ENCODE peak calls at places on chromosomes 12 and 14, in eight cellular contexts. One of them, this sample, is unnamed. For H3K4me1, the result is how much of the 10 kb centered on the place peaks cover.

GRCh38 chr12:76446090-76446489 is 97.9 kb upstream of the BBS10 start:
- DNase-seq in heart right ventricle: no peak
- DNase-seq in esophagus squamous epithelium: no peak
- DNase-seq in IMR-90: no peak
- DNase-seq in upper lobe of right lung: no peak
- DNase-seq in pancreas: no peak
- DNase-seq in GM23338: no peak
- DNase-seq in endodermal cell: no peak
- DNase-seq in this sample: no peak

GRCh38 chr14:44963775-44964380 is 1.9 kb downstream of the TOGARAM1 start:
- DNase-seq in pancreas: peak
- DNase-seq in endodermal cell: peak
- DNase-seq in IMR-90: no peak
- DNase-seq in esophagus squamous epithelium: no peak
- DNase-seq in upper lobe of right lung: no peak
- DNase-seq in GM23338: peak
- DNase-seq in heart right ventricle: peak
- DNase-seq in this sample: no peak

GRCh38 chr14:67221248-67221981 is 19.8 kb upstream of the PALS1 start:
- DNase-seq in pancreas: no peak
- DNase-seq in heart right ventricle: no peak
- DNase-seq in endodermal cell: no peak
- DNase-seq in GM23338: no peak
- DNase-seq in esophagus squamous epithelium: no peak
- DNase-seq in IMR-90: peak
- DNase-seq in upper lobe of right lung: no peak
- DNase-seq in this sample: no peak

GRCh38 chr12:111819191-111820158 is 22.6 kb upstream of the MAPKAPK5 start:
- DNase-seq in endodermal cell: no peak
- DNase-seq in upper lobe of right lung: no peak
- DNase-seq in GM23338: no peak
- DNase-seq in heart right ventricle: no peak
- DNase-seq in IMR-90: no peak
- DNase-seq in pancreas: no peak
- DNase-seq in esophagus squamous epithelium: no peak
- DNase-seq in this sample: no peak

GRCh38 chr12:22692964-22693555 is 68.1 kb downstream of the ETNK1 start:
- DNase-seq in endodermal cell: no peak
- DNase-seq in pancreas: no peak
- DNase-seq in GM23338: no peak
- DNase-seq in IMR-90: no peak
- DNase-seq in heart right ventricle: no peak
- DNase-seq in esophagus squamous epithelium: no peak
- DNase-seq in upper lobe of right lung: no peak
- DNase-seq in this sample: no peak

GRCh38 chr12:112822056-112822455 is 30.5 kb downstream of the RPH3A start:
- DNase-seq in GM23338: peak
- DNase-seq in heart right ventricle: no peak
- DNase-seq in esophagus squamous epithelium: no peak
- DNase-seq in pancreas: no peak
- DNase-seq in IMR-90: no peak
- DNase-seq in endodermal cell: peak
- DNase-seq in upper lobe of right lung: no peak
- DNase-seq in this sample: no peak

GRCh38 chr12:4526923-4527546 is 11.7 kb upstream of the RAD51AP1 start:
- DNase-seq in IMR-90: peak
- DNase-seq in GM23338: peak
- DNase-seq in pancreas: no peak
- DNase-seq in endodermal cell: no peak
- DNase-seq in heart right ventricle: no peak
- DNase-seq in upper lobe of right lung: no peak
- DNase-seq in esophagus squamous epithelium: no peak
- DNase-seq in this sample: no peak

GRCh38 chr12:68905731-68906130 is 27.2 kb downstream of the CPM start:
- DNase-seq in upper lobe of right lung: no peak
- DNase-seq in heart right ventricle: no peak
- DNase-seq in esophagus squamous epithelium: no peak
- DNase-seq in IMR-90: no peak
- DNase-seq in GM23338: no peak
- DNase-seq in endodermal cell: no peak
- DNase-seq in pancreas: no peak
- DNase-seq in this sample: no peak

GRCh38 chr12:43807361-43807760 is 1.2 kb upstream of the TWF1 start:
- DNase-seq in pancreas: no peak
- DNase-seq in endodermal cell: no peak
- DNase-seq in heart right ventricle: no peak
- DNase-seq in esophagus squamous epithelium: no peak
- DNase-seq in upper lobe of right lung: no peak
- DNase-seq in GM23338: no peak
- DNase-seq in IMR-90: no peak
- DNase-seq in this sample: no peak

GRCh38 chr14:22871962-22872832 is 657 bp downstream of the LRP10 start:
- DNase-seq in pancreas: peak
- DNase-seq in endodermal cell: peak
- DNase-seq in IMR-90: peak
- DNase-seq in heart right ventricle: peak
- DNase-seq in esophagus squamous epithelium: no peak
- DNase-seq in GM23338: peak
- DNase-seq in upper lobe of right lung: peak
- DNase-seq in this sample: peak

GRCh38 chr12:76874027-76874426 is 4.8 kb downstream of the CSRP2 start:
- DNase-seq in endodermal cell: no peak
- DNase-seq in GM23338: no peak
- DNase-seq in heart right ventricle: no peak
- DNase-seq in esophagus squamous epithelium: no peak
- DNase-seq in upper lobe of right lung: no peak
- DNase-seq in pancreas: no peak
- DNase-seq in IMR-90: no peak
- DNase-seq in this sample: no peak

GRCh38 chr14:54447231-54447692 is 6.1 kb upstream of the CNIH1 start:
- DNase-seq in esophagus squamous epithelium: no peak
- DNase-seq in heart right ventricle: no peak
- DNase-seq in pancreas: no peak
- DNase-seq in upper lobe of right lung: no peak
- DNase-seq in IMR-90: peak
- DNase-seq in GM23338: no peak
- DNase-seq in endodermal cell: no peak
- DNase-seq in this sample: no peak

GRCh38 chr14:34081126-34081575 is 130.3 kb upstream of the EGLN3 start:
- DNase-seq in pancreas: no peak
- DNase-seq in esophagus squamous epithelium: no peak
- DNase-seq in upper lobe of right lung: no peak
- DNase-seq in IMR-90: no peak
- DNase-seq in GM23338: no peak
- DNase-seq in heart right ventricle: peak
- DNase-seq in endodermal cell: no peak
- DNase-seq in this sample: no peak

GRCh38 chr14:70821916-70822705 is 12.8 kb upstream of the MAP3K9 start:
- DNase-seq in endodermal cell: peak
- DNase-seq in pancreas: peak
- DNase-seq in esophagus squamous epithelium: no peak
- DNase-seq in IMR-90: peak
- DNase-seq in GM23338: peak
- DNase-seq in upper lobe of right lung: peak
- DNase-seq in heart right ventricle: peak
- DNase-seq in this sample: no peak

GRCh38 chr14:74571901-74572828 is 39.9 kb downstream of the LTBP2 start:
- DNase-seq in GM23338: no peak
- DNase-seq in pancreas: no peak
- DNase-seq in esophagus squamous epithelium: no peak
- DNase-seq in upper lobe of right lung: no peak
- DNase-seq in heart right ventricle: no peak
- DNase-seq in endodermal cell: no peak
- DNase-seq in IMR-90: peak
- DNase-seq in this sample: no peak

GRCh38 chr12:62106547-62107175 is 153.5 kb upstream of the USP15 start:
- DNase-seq in pancreas: no peak
- DNase-seq in IMR-90: no peak
- DNase-seq in endodermal cell: no peak
- DNase-seq in GM23338: peak
- DNase-seq in esophagus squamous epithelium: no peak
- DNase-seq in upper lobe of right lung: no peak
- DNase-seq in heart right ventricle: no peak
- DNase-seq in this sample: no peak

GRCh38 chr12:127170271-127171180 is 1096.4 kb upstream of the TMEM132C start:
- DNase-seq in upper lobe of right lung: no peak
- DNase-seq in pancreas: no peak
- DNase-seq in GM23338: no peak
- DNase-seq in heart right ventricle: no peak
- DNase-seq in IMR-90: peak
- DNase-seq in esophagus squamous epithelium: no peak
- DNase-seq in endodermal cell: no peak
- DNase-seq in this sample: no peak

GRCh38 chr12:92951006-92951405 is 21.9 kb upstream of the EEA1 start:
- DNase-seq in heart right ventricle: no peak
- DNase-seq in upper lobe of right lung: no peak
- DNase-seq in pancreas: no peak
- DNase-seq in esophagus squamous epithelium: no peak
- DNase-seq in GM23338: no peak
- DNase-seq in endodermal cell: no peak
- DNase-seq in IMR-90: no peak
- DNase-seq in this sample: no peak

GRCh38 chr14:64444984-64445845 is 20.1 kb upstream of the AKAP5 start:
- DNase-seq in pancreas: no peak
- DNase-seq in endodermal cell: no peak
- DNase-seq in esophagus squamous epithelium: no peak
- DNase-seq in heart right ventricle: no peak
- DNase-seq in GM23338: no peak
- DNase-seq in upper lobe of right lung: no peak
- DNase-seq in IMR-90: peak
- DNase-seq in this sample: no peak

GRCh38 chr12:3073438-3074255 is 3.5 kb upstream of the TSPAN9 start:
- DNase-seq in upper lobe of right lung: peak
- DNase-seq in IMR-90: peak
- DNase-seq in heart right ventricle: peak
- DNase-seq in esophagus squamous epithelium: no peak
- DNase-seq in endodermal cell: peak
- DNase-seq in pancreas: peak
- DNase-seq in GM23338: peak
- DNase-seq in this sample: peak

GRCh38 chr12:3078086-3078820 is 1.1 kb downstream of the TSPAN9 start:
- DNase-seq in heart right ventricle: no peak
- DNase-seq in endodermal cell: peak
- DNase-seq in upper lobe of right lung: no peak
- DNase-seq in esophagus squamous epithelium: no peak
- DNase-seq in GM23338: peak
- DNase-seq in pancreas: no peak
- DNase-seq in IMR-90: no peak
- DNase-seq in this sample: no peak

GRCh38 chr12:3076730-3077571 is at the start of gene TSPAN9:
- DNase-seq in upper lobe of right lung: peak
- DNase-seq in endodermal cell: peak
- DNase-seq in esophagus squamous epithelium: no peak
- DNase-seq in pancreas: peak
- DNase-seq in heart right ventricle: peak
- DNase-seq in IMR-90: peak
- DNase-seq in GM23338: peak
- DNase-seq in this sample: peak

GRCh38 chr12:3077572-3078081 is 448 bp downstream of the TSPAN9 start:
- DNase-seq in IMR-90: peak
- DNase-seq in pancreas: peak
- DNase-seq in esophagus squamous epithelium: no peak
- DNase-seq in GM23338: peak
- DNase-seq in upper lobe of right lung: peak
- DNase-seq in heart right ventricle: peak
- DNase-seq in endodermal cell: peak
- DNase-seq in this sample: peak

GRCh38 chr12:3075315-3075714 is 1.9 kb upstream of the TSPAN9 start:
- DNase-seq in upper lobe of right lung: no peak
- DNase-seq in pancreas: no peak
- DNase-seq in IMR-90: no peak
- DNase-seq in GM23338: no peak
- DNase-seq in esophagus squamous epithelium: no peak
- DNase-seq in heart right ventricle: no peak
- DNase-seq in endodermal cell: no peak
- DNase-seq in this sample: peak
- TF ChIP-seq CTCF in upper lobe of right lung: no peak
- TF ChIP-seq CTCF in pancreas: no peak
- TF ChIP-seq CTCF in IMR-90: no peak
- TF ChIP-seq CTCF in GM23338: no peak
- TF ChIP-seq CTCF in esophagus squamous epithelium: no peak
- TF ChIP-seq CTCF in heart right ventricle: no peak
- TF ChIP-seq CTCF in endodermal cell: no peak
- TF ChIP-seq CTCF in this sample: no peak

GRCh38 chr12:54431911-54432814 is 13.1 kb upstream of the ITGA5 start:
- DNase-seq in pancreas: no peak
- DNase-seq in heart right ventricle: peak
- DNase-seq in upper lobe of right lung: no peak
- DNase-seq in endodermal cell: peak
- DNase-seq in GM23338: peak
- DNase-seq in IMR-90: peak
- DNase-seq in esophagus squamous epithelium: no peak
- DNase-seq in this sample: no peak
- H3K4me1 ChIP-seq in pancreas: under half
- H3K4me1 ChIP-seq in heart right ventricle: under half
- H3K4me1 ChIP-seq in upper lobe of right lung: under half
- H3K4me1 ChIP-seq in endodermal cell: under half
- H3K4me1 ChIP-seq in GM23338: under half
- H3K4me1 ChIP-seq in IMR-90: under half
- H3K4me1 ChIP-seq in esophagus squamous epithelium: under half
- H3K4me1 ChIP-seq in this sample: under half

DNA sequence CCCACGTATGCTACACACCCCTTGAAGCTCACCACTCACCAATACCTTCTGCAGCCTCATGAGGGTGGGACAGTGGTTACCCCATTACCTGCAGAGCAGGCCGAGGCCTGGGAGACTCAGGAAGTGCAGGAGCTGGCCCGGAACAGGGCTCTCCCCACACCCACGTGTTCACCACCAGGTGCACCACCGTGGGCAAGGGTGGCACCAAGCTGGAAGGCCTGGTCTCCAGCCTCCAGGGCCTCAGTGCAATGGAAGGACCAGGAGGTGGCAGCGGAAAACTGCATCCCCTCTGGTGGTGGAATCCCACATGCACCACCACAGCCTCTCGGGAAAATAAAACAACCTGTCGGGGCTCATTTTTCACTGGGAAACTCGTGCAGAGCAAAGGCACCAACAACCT is 36.4 kb downstream of the ITPK1 start:
- DNase-seq in IMR-90: no peak
- DNase-seq in heart right ventricle: no peak
- DNase-seq in esophagus squamous epithelium: no peak
- DNase-seq in pancreas: no peak
- DNase-seq in endodermal cell: no peak
- DNase-seq in upper lobe of right lung: no peak
- DNase-seq in GM23338: no peak
- DNase-seq in this sample: no peak
- H3K4me3 ChIP-seq in IMR-90: no peak
- H3K4me3 ChIP-seq in heart right ventricle: no peak
- H3K4me3 ChIP-seq in esophagus squamous epithelium: no peak
- H3K4me3 ChIP-seq in pancreas: no peak
- H3K4me3 ChIP-seq in endodermal cell: no peak
- H3K4me3 ChIP-seq in upper lobe of right lung: no peak
- H3K4me3 ChIP-seq in GM23338: no peak
- H3K4me3 ChIP-seq in this sample: no peak

DNA sequence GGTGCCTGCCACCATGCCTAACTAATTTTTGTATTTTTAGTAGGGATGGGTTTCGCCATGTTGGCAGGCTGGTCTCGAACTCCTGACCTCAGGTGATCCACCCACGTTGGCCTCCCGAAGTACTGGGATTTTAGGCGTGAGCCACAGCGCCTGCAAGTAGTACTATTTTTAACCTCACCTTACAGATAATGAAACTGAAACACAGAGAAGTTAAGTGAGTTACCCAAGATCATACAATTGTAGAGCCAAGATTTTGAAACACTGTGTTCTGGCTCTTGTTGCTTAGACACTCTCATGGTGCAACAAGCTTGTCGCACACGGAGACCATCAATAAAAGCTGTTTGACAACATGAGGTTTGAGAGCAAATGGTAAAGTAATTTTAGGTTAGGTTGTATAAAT is 159.1 kb upstream of the LMNTD1 start:
- DNase-seq in pancreas: no peak
- DNase-seq in GM23338: no peak
- DNase-seq in esophagus squamous epithelium: no peak
- DNase-seq in IMR-90: no peak
- DNase-seq in upper lobe of right lung: no peak
- DNase-seq in heart right ventricle: no peak
- DNase-seq in endodermal cell: no peak
- DNase-seq in this sample: no peak
- TF ChIP-seq CTCF in pancreas: no peak
- TF ChIP-seq CTCF in GM23338: no peak
- TF ChIP-seq CTCF in esophagus squamous epithelium: no peak
- TF ChIP-seq CTCF in IMR-90: no peak
- TF ChIP-seq CTCF in upper lobe of right lung: no peak
- TF ChIP-seq CTCF in heart right ventricle: no peak
- TF ChIP-seq CTCF in endodermal cell: no peak
- TF ChIP-seq CTCF in this sample: no peak

This sample was measured in breast epithelium.